ENCODE peak calls at places on chromosomes 3 and 15, in five cellular contexts. One of them, this sample, is unnamed.

GRCh38 chr15:69298697-69299441 is at the start of gene PAQR5:
- DNase-seq in A549: peak
- DNase-seq in H1: no peak
- DNase-seq in K562: peak
- DNase-seq in IMR-90: no peak
- DNase-seq in this sample: peak

GRCh38 chr3:32254268-32254667 is 15.8 kb downstream of the CMTM8 start:
- DNase-seq in A549: no peak
- DNase-seq in H1: no peak
- DNase-seq in K562: no peak
- DNase-seq in IMR-90: no peak
- DNase-seq in this sample: no peak

GRCh38 chr3:111277226-111277625 is 205.6 kb downstream of the NECTIN3 start:
- DNase-seq in A549: no peak
- DNase-seq in H1: peak
- DNase-seq in K562: no peak
- DNase-seq in IMR-90: peak
- DNase-seq in this sample: no peak

GRCh38 chr3:5195605-5196004 is 8.1 kb downstream of the EDEM1 start:
- DNase-seq in A549: no peak
- DNase-seq in H1: no peak
- DNase-seq in K562: no peak
- DNase-seq in IMR-90: no peak
- DNase-seq in this sample: no peak

GRCh38 chr3:152322756-152323155 is 54.0 kb downstream of the MBNL1 start:
- DNase-seq in A549: no peak
- DNase-seq in H1: no peak
- DNase-seq in K562: no peak
- DNase-seq in IMR-90: no peak
- DNase-seq in this sample: no peak

GRCh38 chr3:184773341-184774186 is 38.4 kb upstream of the VPS8 start:
- DNase-seq in A549: no peak
- DNase-seq in H1: no peak
- DNase-seq in K562: no peak
- DNase-seq in IMR-90: no peak
- DNase-seq in this sample: peak

GRCh38 chr3:108472011-108472591 is 38.3 kb downstream of the MYH15 start:
- DNase-seq in A549: peak
- DNase-seq in H1: no peak
- DNase-seq in K562: no peak
- DNase-seq in IMR-90: peak
- DNase-seq in this sample: peak

GRCh38 chr3:123394391-123395022 is 54.4 kb downstream of the ADCY5 start:
- DNase-seq in A549: no peak
- DNase-seq in H1: no peak
- DNase-seq in K562: no peak
- DNase-seq in IMR-90: no peak
- DNase-seq in this sample: no peak

GRCh38 chr3:111667621-111668239 is 72.6 kb upstream of the ZBED2 start:
- DNase-seq in A549: no peak
- DNase-seq in H1: no peak
- DNase-seq in K562: no peak
- DNase-seq in IMR-90: peak
- DNase-seq in this sample: no peak

GRCh38 chr3:123618076-123618703 is 33.3 kb upstream of the HACD2 start:
- DNase-seq in A549: no peak
- DNase-seq in H1: no peak
- DNase-seq in K562: no peak
- DNase-seq in IMR-90: no peak
- DNase-seq in this sample: no peak

GRCh38 chr3:37942646-37943045 is 47.9 kb upstream of the VILL start:
- DNase-seq in A549: no peak
- DNase-seq in H1: no peak
- DNase-seq in K562: no peak
- DNase-seq in IMR-90: no peak
- DNase-seq in this sample: no peak

GRCh38 chr15:38588672-38589071 is 24.1 kb upstream of the RASGRP1 start:
- DNase-seq in A549: no peak
- DNase-seq in H1: no peak
- DNase-seq in K562: peak
- DNase-seq in IMR-90: no peak
- DNase-seq in this sample: no peak

GRCh38 chr3:32249184-32249782 is 10.8 kb downstream of the CMTM8 start:
- DNase-seq in A549: no peak
- DNase-seq in H1: no peak
- DNase-seq in K562: no peak
- DNase-seq in IMR-90: peak
- DNase-seq in this sample: no peak

GRCh38 chr3:30873667-30874066 is 20.8 kb downstream of the GADL1 start:
- DNase-seq in A549: no peak
- DNase-seq in H1: no peak
- DNase-seq in K562: no peak
- DNase-seq in IMR-90: peak
- DNase-seq in this sample: no peak

GRCh38 chr15:70083423-70083822 is 14.3 kb downstream of the TLE3 start:
- DNase-seq in A549: no peak
- DNase-seq in H1: no peak
- DNase-seq in K562: no peak
- DNase-seq in IMR-90: no peak
- DNase-seq in this sample: no peak

GRCh38 chr15:71115567-71116351 is 488 bp downstream of the THSD4 start:
- DNase-seq in A549: peak
- DNase-seq in H1: no peak
- DNase-seq in K562: no peak
- DNase-seq in IMR-90: peak
- DNase-seq in this sample: peak

GRCh38 chr3:185152433-185153169 is at the start of gene C3orf70:
- DNase-seq in A549: peak
- DNase-seq in H1: no peak
- DNase-seq in K562: peak
- DNase-seq in IMR-90: peak
- DNase-seq in this sample: peak

GRCh38 chr15:90212221-90213079 is 11.3 kb downstream of the SEMA4B start:
- DNase-seq in A549: no peak
- DNase-seq in H1: no peak
- DNase-seq in K562: no peak
- DNase-seq in IMR-90: no peak
- DNase-seq in this sample: no peak

GRCh38 chr3:126292318-126293070 is 64.7 kb downstream of the KLF15 start:
- DNase-seq in A549: no peak
- DNase-seq in H1: no peak
- DNase-seq in K562: no peak
- DNase-seq in IMR-90: no peak
- DNase-seq in this sample: no peak

GRCh38 chr3:55434789-55435188 is 52.3 kb downstream of the WNT5A start:
- DNase-seq in A549: no peak
- DNase-seq in H1: peak
- DNase-seq in K562: peak
- DNase-seq in IMR-90: peak
- DNase-seq in this sample: peak

GRCh38 chr3:67685499-67685898 is 31.1 kb upstream of the SUCLG2 start:
- DNase-seq in A549: no peak
- DNase-seq in H1: no peak
- DNase-seq in K562: no peak
- DNase-seq in IMR-90: no peak
- DNase-seq in this sample: no peak

GRCh38 chr3:33006571-33007286 is 55.3 kb downstream of the CCR4 start:
- DNase-seq in A549: no peak
- DNase-seq in H1: no peak
- DNase-seq in K562: no peak
- DNase-seq in IMR-90: peak
- DNase-seq in this sample: no peak

GRCh38 chr3:13583251-13584180 is 34.6 kb downstream of the FBLN2 start:
- DNase-seq in A549: no peak
- DNase-seq in H1: no peak
- DNase-seq in K562: no peak
- DNase-seq in IMR-90: no peak
- DNase-seq in this sample: no peak

GRCh38 chr3:138046084-138046483 is 36.1 kb downstream of the CLDN18 start:
- DNase-seq in A549: no peak
- DNase-seq in H1: no peak
- DNase-seq in K562: no peak
- DNase-seq in IMR-90: no peak
- DNase-seq in this sample: no peak

GRCh38 chr15:82105458-82106205 is 59.8 kb upstream of the MEX3B start:
- DNase-seq in A549: no peak
- DNase-seq in H1: no peak
- DNase-seq in K562: no peak
- DNase-seq in IMR-90: peak
- DNase-seq in this sample: no peak

GRCh38 chr3:23712656-23713559 is 92.8 kb upstream of the UBE2E1 start:
- DNase-seq in A549: no peak
- DNase-seq in H1: peak
- DNase-seq in K562: no peak
- DNase-seq in IMR-90: peak
- DNase-seq in this sample: peak

GRCh38 chr3:61961882-61962281 is 400.5 kb downstream of the PTPRG start:
- DNase-seq in A549: no peak
- DNase-seq in H1: no peak
- DNase-seq in K562: no peak
- DNase-seq in IMR-90: no peak
- DNase-seq in this sample: no peak

GRCh38 chr3:51710631-51711351 is 3.9 kb downstream of the GRM2 start:
- DNase-seq in A549: no peak
- DNase-seq in H1: no peak
- DNase-seq in K562: no peak
- DNase-seq in IMR-90: no peak
- DNase-seq in this sample: peak
- TF ChIP-seq RFX5 in A549: no peak
- TF ChIP-seq RFX5 in H1: no peak
- TF ChIP-seq RFX5 in K562: no peak
- TF ChIP-seq RFX5 in IMR-90: no peak
- TF ChIP-seq RFX5 in this sample: no peak

DNA sequence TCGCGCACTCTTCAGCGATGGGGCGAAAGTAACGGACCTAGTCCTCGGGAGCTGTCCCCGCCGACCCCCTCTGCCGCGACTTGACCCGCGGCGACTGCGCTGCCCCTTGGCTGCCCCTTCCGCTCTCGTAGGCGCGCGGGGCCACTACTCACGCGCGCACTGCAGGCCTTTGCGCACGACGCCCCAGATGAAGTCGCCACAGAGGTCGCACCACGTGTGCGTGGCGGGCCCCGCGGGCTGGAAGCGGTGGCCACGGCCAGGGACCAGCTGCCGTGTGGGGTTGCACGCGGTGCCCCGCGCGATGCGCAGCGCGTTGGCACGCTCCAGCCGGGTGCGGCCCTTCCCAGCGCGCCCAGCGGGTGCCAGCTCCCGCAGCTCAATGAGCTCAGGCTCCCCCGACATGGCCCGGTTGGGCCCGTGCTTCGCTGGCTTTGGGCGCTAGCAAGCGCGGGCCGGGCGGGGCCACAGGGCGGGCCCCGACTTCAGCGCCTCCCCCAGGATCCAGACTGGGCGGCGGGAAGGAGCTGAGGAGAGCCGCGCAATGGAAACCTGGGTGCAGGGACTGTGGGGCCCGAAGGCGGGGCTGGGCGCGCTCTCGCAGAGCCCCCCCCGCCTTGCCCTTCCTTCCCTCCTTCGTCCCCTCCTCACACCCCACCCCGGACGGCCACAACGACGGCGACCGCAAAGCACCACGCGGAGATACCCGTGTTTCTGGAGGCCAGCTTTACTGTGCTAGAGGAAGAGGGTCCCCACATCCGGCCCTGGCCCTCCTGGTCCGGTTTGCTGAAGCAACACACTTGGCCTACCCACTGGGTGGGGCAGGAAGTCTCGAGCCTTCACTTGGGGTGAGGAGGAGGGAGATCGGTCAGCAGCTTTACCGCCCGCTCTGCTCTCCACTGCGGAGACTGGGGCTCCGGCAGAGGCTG is at the start of gene RASSF1:
- DNase-seq in A549: no peak
- DNase-seq in H1: no peak
- DNase-seq in K562: peak
- DNase-seq in IMR-90: no peak
- DNase-seq in this sample: no peak
- TF ChIP-seq RFX5 in A549: no peak
- TF ChIP-seq RFX5 in H1: no peak
- TF ChIP-seq RFX5 in K562: no peak
- TF ChIP-seq RFX5 in IMR-90: no peak
- TF ChIP-seq RFX5 in this sample: no peak

GRCh38 chr3:132416807-132417694 is at the start of gene DNAJC13:
- DNase-seq in A549: peak
- DNase-seq in H1: peak
- DNase-seq in K562: peak
- DNase-seq in IMR-90: peak
- DNase-seq in this sample: peak

GRCh38 chr3:132422531-132422930 is 5.2 kb downstream of the DNAJC13 start:
- DNase-seq in A549: no peak
- DNase-seq in H1: no peak
- DNase-seq in K562: no peak
- DNase-seq in IMR-90: no peak
- DNase-seq in this sample: no peak

GRCh38 chr3:132417695-132418520 is 606 bp downstream of the DNAJC13 start:
- DNase-seq in A549: peak
- DNase-seq in H1: no peak
- DNase-seq in K562: peak
- DNase-seq in IMR-90: peak
- DNase-seq in this sample: peak

GRCh38 chr3:132421832-132422231 is 4.5 kb downstream of the DNAJC13 start:
- DNase-seq in A549: no peak
- DNase-seq in H1: no peak
- DNase-seq in K562: no peak
- DNase-seq in IMR-90: peak
- DNase-seq in this sample: no peak

DNA sequence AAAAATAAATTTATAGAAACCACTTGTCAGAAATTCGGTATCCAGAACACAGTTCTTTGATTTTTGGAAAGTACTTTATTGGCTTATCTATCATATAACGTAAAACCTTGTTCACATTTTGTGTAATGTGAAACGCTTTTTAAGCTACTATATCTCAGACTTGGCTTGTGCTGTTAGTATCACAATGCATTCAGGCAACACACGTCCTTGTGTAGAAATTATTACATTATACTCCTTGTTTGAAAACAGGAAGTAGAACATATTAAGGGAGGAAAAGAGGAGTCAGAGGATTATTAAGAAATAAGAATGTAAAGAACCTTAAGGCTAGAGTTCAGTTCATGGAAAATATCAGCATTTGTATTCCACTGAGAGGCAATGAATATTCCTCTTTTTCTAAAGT is 1.6 kb downstream of the DNAJC13 start:
- DNase-seq in A549: no peak
- DNase-seq in H1: no peak
- DNase-seq in K562: no peak
- DNase-seq in IMR-90: no peak
- DNase-seq in this sample: no peak
- TF ChIP-seq RFX5 in A549: no peak
- TF ChIP-seq RFX5 in H1: no peak
- TF ChIP-seq RFX5 in K562: no peak
- TF ChIP-seq RFX5 in IMR-90: no peak
- TF ChIP-seq RFX5 in this sample: no peak

DNA sequence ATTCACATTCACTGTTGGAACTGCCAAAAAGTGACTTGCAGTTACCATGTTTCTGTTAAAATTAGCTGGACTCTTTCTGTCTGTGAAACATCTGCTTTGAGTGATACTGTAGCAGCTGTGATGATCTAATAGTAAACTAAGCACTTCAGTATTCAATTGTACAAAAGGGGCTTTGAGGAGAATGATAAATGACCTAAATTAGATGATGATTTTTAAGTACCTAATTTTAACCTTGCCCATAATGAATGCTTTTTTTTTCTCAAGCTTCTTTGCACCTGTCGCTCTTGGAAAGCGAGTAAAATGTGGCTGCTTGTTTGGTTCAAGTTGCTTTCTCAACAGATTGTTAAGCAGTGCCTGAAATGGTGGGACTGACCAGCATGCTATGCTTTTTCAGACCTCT is 752.3 kb downstream of the EPHA3 start:
- DNase-seq in A549: no peak
- DNase-seq in H1: no peak
- DNase-seq in K562: no peak
- DNase-seq in IMR-90: no peak
- DNase-seq in this sample: no peak
- TF ChIP-seq RFX5 in A549: no peak
- TF ChIP-seq RFX5 in H1: no peak
- TF ChIP-seq RFX5 in K562: no peak
- TF ChIP-seq RFX5 in IMR-90: no peak
- TF ChIP-seq RFX5 in this sample: no peak

This sample was measured in SK-N-SH.